ENCODE peak calls at places on chromosomes 13 and 19, in six cellular contexts. D is NCI-H748 treated with DMSO at 0.1 percent for 48 hours, P is smooth muscle cell of the brain vasculature, L is DMS53, K is D341Med, V is foreskin fibroblast. F is an unnamed sample.
A peak's percentile ranks its signal among the peaks of the same experiment; 100 is the strongest.

GRCh38 chr19:18789883-18790565 is 1.1 kb downstream of the COMP start:
- DNase-seq in L (peak; percentile 68), D (no peak), P (no peak), V (peak; percentile 57), K (peak; percentile 80), F (peak; percentile 84)

GRCh38 chr13:20699715-20700114 is 3.8 kb upstream of the IL17D start:
- DNase-seq in V (no peak), P (no peak), D (no peak), L (no peak), K (no peak), F (no peak)

GRCh38 chr13:73136776-73137175 is 78.0 kb downstream of the KLF5 start:
- DNase-seq in P (no peak), K (no peak), V (peak; percentile 5), D (no peak), L (no peak), F (no peak)

GRCh38 chr13:109468123-109468522 is 318.3 kb downstream of the IRS2 start:
- DNase-seq in V (no peak), P (no peak), L (no peak), D (no peak), K (no peak), F (peak; percentile 10)

GRCh38 chr19:47107953-47108746 is 5.4 kb downstream of the ZC3H4 start:
- DNase-seq in D (no peak), K (no peak), P (no peak), L (peak; percentile 49), V (peak; percentile 36), F (no peak)

GRCh38 chr19:1211494-1212234 is 6.1 kb downstream of the STK11 start:
- DNase-seq in V (no peak), K (no peak), P (no peak), L (no peak), D (no peak), F (no peak)

GRCh38 chr19:10535613-10536012 is 8.1 kb upstream of the ATG4D start:
- DNase-seq in K (no peak), L (no peak), V (no peak), P (no peak), D (no peak), F (no peak)

GRCh38 chr19:42512743-42513304 is 15.5 kb downstream of the CEACAM1 start:
- DNase-seq in D (no peak), L (no peak), K (no peak), V (no peak), P (no peak), F (no peak)

GRCh38 chr13:59343993-59344780 is 819.5 kb downstream of the DIAPH3 start:
- DNase-seq in P (no peak), D (no peak), V (no peak), L (no peak), K (no peak), F (no peak)

GRCh38 chr13:34246511-34246910 is 428.6 kb downstream of the RFC3 start:
- DNase-seq in L (peak; percentile 81), D (no peak), K (no peak), V (peak; percentile 26), P (no peak), F (no peak)

GRCh38 chr13:45295536-45295935 is 45.4 kb downstream of the TPT1 start:
- DNase-seq in V (no peak), P (peak; percentile 67), L (no peak), D (no peak), K (no peak), F (no peak)

GRCh38 chr13:52785721-52786120 is 46.1 kb upstream of the CNMD start:
- DNase-seq in D (no peak), K (no peak), L (peak; percentile 26), P (no peak), V (no peak), F (no peak)

GRCh38 chr19:55305491-55305890 is 19.6 kb downstream of the TMEM150B start:
- DNase-seq in V (peak; percentile 37), D (peak; percentile 12), L (peak; percentile 61), P (no peak), K (peak; percentile 81), F (peak; percentile 45)

GRCh38 chr19:18090545-18091216 is 3.9 kb upstream of the IL12RB1 start:
- DNase-seq in L (peak; percentile 25), P (no peak), V (peak; percentile 59), D (no peak), K (no peak), F (no peak)

GRCh38 chr13:93915269-93915809 is 564.1 kb downstream of the DCT start:
- DNase-seq in K (no peak), P (no peak), V (peak; percentile 76), D (no peak), L (no peak), F (no peak)

GRCh38 chr19:1383014-1383310 is 745 bp upstream of the NDUFS7 start:
- DNase-seq in P (no peak), L (no peak), D (no peak), K (no peak), V (no peak), F (no peak)

GRCh38 chr19:3270908-3271307 is 46.4 kb downstream of the CELF5 start:
- DNase-seq in D (peak; percentile 78), V (peak; percentile 68), L (peak; percentile 92), P (no peak), K (peak; percentile 59), F (peak; percentile 91)

F was measured in NCI-H146.